ENCODE peak calls at places on chromosomes 13 and 19, in four cellular contexts. D is IMR-90, Y is H9, W is mesendoderm. R is an unnamed sample.

GRCh38 chr13:34349091-34349722 is 531.3 kb downstream of the RFC3 start:
- DNase-seq in D (peak), Y (no peak), W (no peak), R (no peak)

GRCh38 chr19:41589371-41589770 is 13.4 kb downstream of the CEACAM21 start:
- DNase-seq in D (no peak), Y (no peak), W (no peak), R (no peak)

GRCh38 chr13:73465629-73465974 is 406.8 kb downstream of the KLF5 start:
- DNase-seq in D (peak), Y (no peak), W (no peak), R (no peak)

GRCh38 chr13:23020246-23020843 is 160.4 kb upstream of the SGCG start:
- DNase-seq in D (peak), Y (peak), W (peak), R (peak)

GRCh38 chr13:26628706-26629105 is 71.2 kb downstream of the WASF3 start:
- DNase-seq in D (peak), Y (peak), W (peak), R (no peak)

GRCh38 chr13:94947392-94947791 is 235.0 kb upstream of the SOX21 start:
- DNase-seq in D (no peak), Y (no peak), W (no peak), R (no peak)

GRCh38 chr13:79901336-79901735 is 420.4 kb downstream of the NDFIP2 start:
- DNase-seq in D (peak), Y (no peak), W (peak), R (no peak)

GRCh38 chr19:44626067-44626624 is 12.8 kb downstream of the IGSF23 start:
- DNase-seq in D (peak), Y (no peak), W (peak), R (no peak)

GRCh38 chr19:32881766-32882165 is 12.2 kb upstream of the SLC7A9 start:
- DNase-seq in D (no peak), Y (peak), W (no peak), R (no peak)

GRCh38 chr19:634975-635652 is 1.8 kb upstream of the POLRMT start:
- DNase-seq in D (no peak), Y (no peak), W (peak), R (no peak)

GRCh38 chr19:41939861-41940442 is 11.7 kb upstream of the ERFL start:
- DNase-seq in D (no peak), Y (no peak), W (peak), R (no peak)

GRCh38 chr13:40170982-40171381 is 495.5 kb downstream of the FOXO1 start:
- DNase-seq in D (no peak), Y (no peak), W (no peak), R (no peak)

GRCh38 chr13:43516401-43516826 is 270.4 kb downstream of the ENOX1 start:
- DNase-seq in D (peak), Y (no peak), W (no peak), R (no peak)

GRCh38 chr19:16938211-16938610 is 49.4 kb downstream of the F2RL3 start:
- DNase-seq in D (no peak), Y (no peak), W (no peak), R (no peak)

GRCh38 chr19:16229322-16229641 is 31.6 kb downstream of the AP1M1 start:
- DNase-seq in D (no peak), Y (no peak), W (no peak), R (no peak)

GRCh38 chr13:76106763-76107162 is 470.6 kb downstream of the LMO7 start:
- DNase-seq in D (no peak), Y (no peak), W (no peak), R (no peak)

GRCh38 chr19:5672708-5673459 is 7.4 kb downstream of the MICOS13 start:
- DNase-seq in D (no peak), Y (no peak), W (no peak), R (no peak)

GRCh38 chr13:63910406-63910957 is 2494.8 kb upstream of the PCDH20 start:
- DNase-seq in D (peak), Y (peak), W (peak), R (peak)

GRCh38 chr13:39330504-39330903 is 272.5 kb downstream of the LHFPL6 start:
- DNase-seq in D (no peak), Y (no peak), W (no peak), R (no peak)

GRCh38 chr19:8663920-8664670 is 33.7 kb downstream of the NFILZ start:
- DNase-seq in D (no peak), Y (peak), W (no peak), R (no peak)

GRCh38 chr19:42274065-42274682 is 5.1 kb downstream of the CIC start:
- DNase-seq in D (no peak), Y (no peak), W (no peak), R (no peak)

GRCh38 chr19:7670150-7670784 is 1.4 kb downstream of the RETN start:
- DNase-seq in D (no peak), Y (no peak), W (no peak), R (no peak)

GRCh38 chr13:43918636-43919035 is 38.9 kb downstream of the LACC1 start:
- DNase-seq in D (no peak), Y (no peak), W (no peak), R (no peak)

GRCh38 chr19:41407271-41407670 is 9.7 kb downstream of the BCKDHA start:
- DNase-seq in D (no peak), Y (peak), W (peak), R (no peak)

GRCh38 chr13:93227906-93228801 is 1.5 kb downstream of the GPC6 start:
- DNase-seq in D (peak), Y (peak), W (peak), R (peak)

GRCh38 chr13:76516013-76516412 is 370.2 kb downstream of the KCTD12 start:
- DNase-seq in D (peak), Y (no peak), W (peak), R (no peak)

DNA sequence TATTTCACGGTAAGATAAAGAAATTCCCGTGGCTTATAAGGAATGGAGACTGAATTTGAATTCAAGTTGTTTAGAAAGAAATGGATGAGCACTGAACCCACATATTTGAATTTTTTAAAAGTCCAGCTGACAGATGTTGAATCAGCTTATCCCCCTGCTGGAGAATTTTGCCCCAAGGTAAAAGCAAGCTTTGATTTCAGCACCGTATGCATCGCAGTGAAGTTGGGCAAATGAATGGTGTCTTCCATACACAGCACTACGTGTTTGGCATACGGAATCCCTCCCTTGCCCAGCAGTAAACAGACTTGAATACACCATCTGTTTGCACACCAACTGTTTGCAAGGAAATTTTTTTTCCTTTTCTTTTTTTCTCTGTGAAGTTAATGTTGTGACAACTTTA is 77.5 kb upstream of the PEG3 start:
- DNase-seq in D (no peak), Y (no peak), W (no peak), R (no peak)
- H3K23ac ChIP-seq in D (no peak), Y (no peak), W (no peak), R (no peak)

GRCh38 chr13:102597029-102598015 is 536 bp downstream of the TPP2 start:
- DNase-seq in D (peak), Y (no peak), W (peak), R (peak)
- H2BK15ac ChIP-seq in D (no peak), Y (no peak), W (no peak), R (no peak)

GRCh38 chr13:71625694-71626093 is 241.3 kb downstream of the DACH1 start:
- DNase-seq in D (peak), Y (no peak), W (no peak), R (no peak)
- H3K23ac ChIP-seq in D (peak), Y (no peak), W (no peak), R (no peak)

GRCh38 chr13:50829226-50829625 is 14.3 kb downstream of the DLEU7 start:
- DNase-seq in D (no peak), Y (no peak), W (no peak), R (no peak)
- H2BK15ac ChIP-seq in D (no peak), Y (no peak), W (no peak), R (no peak)

GRCh38 chr19:35297515-35297848 is 5.5 kb downstream of the MAG start:
- DNase-seq in D (no peak), Y (no peak), W (no peak), R (no peak)

GRCh38 chr19:35299523-35300339 is 7.8 kb downstream of the MAG start:
- DNase-seq in D (no peak), Y (peak), W (peak), R (no peak)

GRCh38 chr19:35296644-35297514 is 4.9 kb downstream of the MAG start:
- DNase-seq in D (no peak), Y (no peak), W (peak), R (no peak)

GRCh38 chr19:35297922-35298321 is 6.0 kb downstream of the MAG start:
- DNase-seq in D (no peak), Y (no peak), W (no peak), R (no peak)

DNA sequence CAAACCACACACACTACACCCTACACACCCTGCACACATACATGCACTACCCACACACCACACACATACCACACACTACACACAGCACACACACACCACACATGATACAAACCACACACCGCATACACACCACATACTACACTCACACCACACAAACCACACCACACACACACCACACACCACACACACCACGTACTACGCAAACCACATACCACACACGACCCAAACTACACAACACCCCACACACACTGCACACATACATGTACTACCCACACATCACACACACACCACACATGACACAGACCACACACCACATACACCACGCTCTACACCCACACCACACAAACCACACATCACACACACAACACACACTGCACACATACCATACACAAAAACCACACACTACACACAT is 6.6 kb downstream of the MAG start:
- DNase-seq in D (no peak), Y (no peak), W (no peak), R (no peak)
- H3K23ac ChIP-seq in D (no peak), Y (no peak), W (no peak), R (peak)

DNA sequence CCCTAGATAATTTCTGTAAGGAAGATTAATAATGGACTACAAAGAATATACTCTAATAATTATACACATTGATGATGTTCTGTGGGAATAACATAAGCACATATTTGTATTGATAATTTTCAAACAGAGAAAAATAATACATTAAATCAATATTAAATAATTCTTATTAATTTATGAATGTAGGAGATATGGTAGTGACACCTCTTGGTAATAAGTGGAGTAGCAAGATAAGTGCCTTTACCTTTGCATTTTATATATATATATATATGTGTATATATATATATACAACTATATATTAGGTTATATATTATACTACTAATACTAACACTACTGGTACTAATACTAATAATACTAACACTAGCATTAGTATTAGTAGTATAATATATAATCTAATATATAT is 905.8 kb downstream of the SLITRK1 start:
- DNase-seq in D (peak), Y (no peak), W (no peak), R (no peak)
- H2BK15ac ChIP-seq in D (no peak), Y (no peak), W (no peak), R (no peak)

GRCh38 chr19:3831601-3832000 is 37.2 kb downstream of the ZFR2 start:
- DNase-seq in D (no peak), Y (no peak), W (no peak), R (no peak)

GRCh38 chr19:3834349-3835054 is 34.3 kb downstream of the ZFR2 start:
- DNase-seq in D (no peak), Y (no peak), W (no peak), R (no peak)

GRCh38 chr19:3833578-3834348 is 35.1 kb downstream of the ZFR2 start:
- DNase-seq in D (no peak), Y (no peak), W (no peak), R (no peak)

GRCh38 chr19:3832001-3832400 is 36.8 kb downstream of the ZFR2 start:
- DNase-seq in D (no peak), Y (no peak), W (no peak), R (no peak)

GRCh38 chr19:3830841-3831589 is 37.8 kb downstream of the ZFR2 start:
- DNase-seq in D (no peak), Y (no peak), W (no peak), R (no peak)
- H3K23ac ChIP-seq in D (no peak), Y (peak), W (no peak), R (peak)

DNA sequence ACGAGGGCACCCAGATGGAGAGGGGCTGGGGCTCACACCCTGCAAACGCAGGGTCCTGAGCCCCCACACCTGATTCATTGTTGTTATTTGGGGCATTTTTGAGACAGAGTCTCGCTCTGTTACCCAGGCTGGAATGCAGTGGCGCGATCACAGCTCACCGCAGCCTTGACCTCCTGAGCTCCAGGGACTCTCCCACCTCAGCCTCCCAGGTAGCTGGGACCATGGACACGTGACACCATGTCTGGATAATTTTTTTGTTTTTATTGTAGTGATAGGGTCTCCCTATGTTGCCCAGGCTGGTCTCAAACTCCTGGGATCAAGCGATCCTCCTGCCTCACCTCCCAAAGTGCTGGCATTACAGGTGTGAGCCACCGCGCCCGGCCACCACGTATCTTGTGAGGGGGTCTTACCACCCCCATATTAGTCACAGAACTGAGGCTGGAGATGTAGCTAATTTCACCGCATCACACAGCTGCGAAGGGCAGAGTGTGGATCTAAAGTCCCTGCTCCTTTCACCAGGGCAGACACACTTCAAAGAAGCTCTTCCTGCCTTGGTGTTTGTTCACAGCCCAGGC is 211.8 kb upstream of the SOX1 start:
- DNase-seq in D (no peak), Y (no peak), W (no peak), R (no peak)
- H2BK15ac ChIP-seq in D (no peak), Y (no peak), W (no peak), R (peak)

DNA sequence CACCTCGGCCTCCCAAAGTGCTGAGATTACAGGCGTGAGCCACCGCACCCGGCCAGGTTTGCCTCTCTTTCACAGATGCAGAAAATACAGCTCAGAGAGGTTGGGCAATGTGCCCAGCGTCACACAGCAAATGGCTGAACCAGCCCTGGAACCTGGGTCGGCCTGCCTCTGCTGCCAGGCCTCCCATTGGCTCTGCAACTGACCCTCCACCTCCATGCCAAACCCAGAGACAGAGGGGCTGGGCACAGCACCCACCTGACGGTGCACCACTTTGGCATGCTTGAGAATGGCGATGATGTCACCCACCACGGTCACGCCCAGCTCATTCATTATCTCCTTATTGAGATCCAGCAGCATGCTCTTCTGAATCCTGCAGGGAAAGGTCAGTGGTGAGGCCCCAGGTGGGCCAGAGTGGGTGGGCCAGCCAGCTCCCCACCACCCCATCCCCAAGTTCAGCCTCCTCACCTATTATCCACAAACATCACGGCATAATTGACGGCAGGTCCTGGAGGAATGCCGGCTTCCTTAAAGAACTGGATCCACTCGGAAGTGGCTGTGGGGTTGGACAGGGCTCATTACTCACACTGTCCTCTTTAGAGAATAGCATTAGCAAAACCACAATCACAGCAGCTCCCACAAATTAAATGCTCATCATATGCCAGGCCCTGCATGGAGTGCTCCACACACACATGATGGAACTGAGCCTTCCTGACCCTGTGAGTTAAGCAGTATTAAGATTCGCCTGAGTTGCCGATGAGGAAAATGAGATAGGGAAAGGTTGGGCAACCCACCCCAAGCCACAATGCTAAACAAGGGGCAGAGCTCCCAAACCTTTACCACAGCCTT is 12.1 kb downstream of the C19orf47 start:
- DNase-seq in D (no peak), Y (no peak), W (no peak), R (no peak)
- H3K23ac ChIP-seq in D (no peak), Y (no peak), W (no peak), R (no peak)

GRCh38 chr13:78600317-78600899 is 2.9 kb downstream of the POU4F1 start:
- DNase-seq in D (no peak), Y (no peak), W (no peak), R (peak)

GRCh38 chr13:78603240-78603947 is at the start of gene POU4F1:
- DNase-seq in D (peak), Y (peak), W (peak), R (peak)

GRCh38 chr13:78602561-78603239 is 652 bp downstream of the POU4F1 start:
- DNase-seq in D (no peak), Y (peak), W (no peak), R (peak)

GRCh38 chr13:78601124-78601885 is 2.0 kb downstream of the POU4F1 start:
- DNase-seq in D (peak), Y (peak), W (no peak), R (peak)

DNA sequence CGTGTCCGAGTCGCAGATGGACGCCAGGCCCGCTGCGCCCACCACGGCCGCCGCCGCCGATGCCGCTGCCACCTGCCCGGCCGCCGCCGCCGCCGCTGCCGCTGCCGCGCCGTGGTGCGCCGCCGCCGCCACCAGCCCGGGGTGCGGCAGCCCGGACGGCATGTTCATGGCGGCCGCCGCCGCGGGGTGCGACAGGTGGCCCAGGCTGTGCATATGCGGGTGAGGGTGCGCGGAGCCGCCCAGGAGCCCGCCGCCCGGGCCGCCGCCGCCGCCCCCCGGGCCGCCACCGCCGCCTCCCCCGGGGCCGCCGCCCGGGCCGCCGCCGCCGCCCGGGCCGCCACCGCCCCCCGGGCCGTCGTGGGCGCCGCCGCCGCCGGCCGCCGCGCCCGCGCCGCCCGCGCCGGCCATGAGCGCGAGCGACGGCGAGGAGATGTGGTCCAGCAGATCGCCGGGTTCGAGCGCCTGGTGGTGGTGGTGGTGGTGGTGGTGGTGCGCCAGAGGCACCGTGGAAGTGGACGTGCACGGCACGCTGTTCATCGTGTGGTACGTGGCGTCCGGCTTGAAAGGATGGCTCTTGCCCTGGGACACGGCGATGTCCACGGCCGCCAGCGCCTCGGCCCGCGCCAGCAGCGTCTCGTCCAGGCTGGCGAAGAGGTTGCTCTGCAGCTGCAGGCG is 1.3 kb downstream of the POU4F1 start:
- DNase-seq in D (no peak), Y (no peak), W (no peak), R (no peak)
- H2BK15ac ChIP-seq in D (no peak), Y (no peak), W (no peak), R (no peak)

R was measured in neuronal stem cell.